ENCODE peak calls at places on chromosomes 16 and 17, in eight cellular contexts. One of them, this sample, is unnamed.

GRCh38 chr17:21823643-21824042 is 131.3 kb downstream of the KCNJ18 start:
- DNase-seq in heart right ventricle: no peak
- DNase-seq in ovary: no peak
- DNase-seq in pancreas: no peak
- DNase-seq in CD4-positive, alpha-beta T cell: no peak
- DNase-seq in effector memory CD4-positive, alpha-beta T cell: no peak
- DNase-seq in AG04450: no peak
- DNase-seq in A549: no peak
- DNase-seq in this sample: no peak

GRCh38 chr17:4965311-4965986 is 2.2 kb downstream of the SPAG7 start:
- DNase-seq in heart right ventricle: no peak
- DNase-seq in ovary: no peak
- DNase-seq in pancreas: no peak
- DNase-seq in CD4-positive, alpha-beta T cell: no peak
- DNase-seq in effector memory CD4-positive, alpha-beta T cell: no peak
- DNase-seq in AG04450: no peak
- DNase-seq in A549: no peak
- DNase-seq in this sample: no peak

GRCh38 chr16:13779676-13780075 is 140.3 kb upstream of the ERCC4 start:
- DNase-seq in heart right ventricle: no peak
- DNase-seq in ovary: no peak
- DNase-seq in pancreas: no peak
- DNase-seq in CD4-positive, alpha-beta T cell: no peak
- DNase-seq in effector memory CD4-positive, alpha-beta T cell: no peak
- DNase-seq in AG04450: no peak
- DNase-seq in A549: no peak
- DNase-seq in this sample: no peak

GRCh38 chr16:78551487-78552085 is 452.1 kb downstream of the WWOX start:
- DNase-seq in heart right ventricle: no peak
- DNase-seq in ovary: no peak
- DNase-seq in pancreas: no peak
- DNase-seq in CD4-positive, alpha-beta T cell: no peak
- DNase-seq in effector memory CD4-positive, alpha-beta T cell: no peak
- DNase-seq in AG04450: no peak
- DNase-seq in A549: no peak
- DNase-seq in this sample: no peak

GRCh38 chr17:67546578-67547527 is 169.8 kb downstream of the PITPNC1 start:
- DNase-seq in heart right ventricle: peak
- DNase-seq in ovary: peak
- DNase-seq in pancreas: peak
- DNase-seq in CD4-positive, alpha-beta T cell: no peak
- DNase-seq in effector memory CD4-positive, alpha-beta T cell: no peak
- DNase-seq in AG04450: no peak
- DNase-seq in A549: peak
- DNase-seq in this sample: no peak

GRCh38 chr16:80862153-80862552 is 57.8 kb upstream of the CDYL2 start:
- DNase-seq in heart right ventricle: no peak
- DNase-seq in ovary: no peak
- DNase-seq in pancreas: no peak
- DNase-seq in CD4-positive, alpha-beta T cell: no peak
- DNase-seq in effector memory CD4-positive, alpha-beta T cell: no peak
- DNase-seq in AG04450: no peak
- DNase-seq in A549: no peak
- DNase-seq in this sample: no peak

GRCh38 chr17:34082404-34082803 is 172.7 kb upstream of the CCL2 start:
- DNase-seq in heart right ventricle: no peak
- DNase-seq in ovary: no peak
- DNase-seq in pancreas: no peak
- DNase-seq in CD4-positive, alpha-beta T cell: no peak
- DNase-seq in effector memory CD4-positive, alpha-beta T cell: no peak
- DNase-seq in AG04450: no peak
- DNase-seq in A549: no peak
- DNase-seq in this sample: no peak

GRCh38 chr17:42845918-42846593 is 1.7 kb downstream of the AOC2 start:
- DNase-seq in heart right ventricle: no peak
- DNase-seq in ovary: no peak
- DNase-seq in pancreas: no peak
- DNase-seq in CD4-positive, alpha-beta T cell: no peak
- DNase-seq in effector memory CD4-positive, alpha-beta T cell: no peak
- DNase-seq in AG04450: no peak
- DNase-seq in A549: no peak
- DNase-seq in this sample: no peak

GRCh38 chr17:67143318-67143717 is 99.0 kb downstream of the CACNG1 start:
- DNase-seq in heart right ventricle: no peak
- DNase-seq in ovary: no peak
- DNase-seq in pancreas: no peak
- DNase-seq in CD4-positive, alpha-beta T cell: no peak
- DNase-seq in effector memory CD4-positive, alpha-beta T cell: no peak
- DNase-seq in AG04450: no peak
- DNase-seq in A549: no peak
- DNase-seq in this sample: no peak

GRCh38 chr17:58279016-58279671 is 1.6 kb downstream of the MPO start:
- DNase-seq in heart right ventricle: peak
- DNase-seq in ovary: peak
- DNase-seq in pancreas: no peak
- DNase-seq in CD4-positive, alpha-beta T cell: no peak
- DNase-seq in effector memory CD4-positive, alpha-beta T cell: no peak
- DNase-seq in AG04450: no peak
- DNase-seq in A549: no peak
- DNase-seq in this sample: no peak

GRCh38 chr16:57846078-57846697 is 43.9 kb upstream of the KIFC3 start:
- DNase-seq in heart right ventricle: no peak
- DNase-seq in ovary: peak
- DNase-seq in pancreas: peak
- DNase-seq in CD4-positive, alpha-beta T cell: no peak
- DNase-seq in effector memory CD4-positive, alpha-beta T cell: no peak
- DNase-seq in AG04450: no peak
- DNase-seq in A549: no peak
- DNase-seq in this sample: no peak

This sample was measured in HCT116.